ENCODE peak calls at places on chromosomes 4 and X, in seven cellular contexts. Y is erythroblast, B is body of pancreas, D is A549, E is ovary, Z is H1, O is IMR-90. R is an unnamed sample.
A peak's percentile ranks its signal among the peaks of the same experiment; 100 is the strongest.

GRCh38 chrX:24357101-24357500 is 3.3 kb upstream of the SUPT20HL1 start:
- DNase-seq in Y (no peak), B (no peak), D (no peak), E (no peak), Z (no peak), O (peak; percentile 21), R (no peak)

GRCh38 chr4:1195894-1196401 is 23.6 kb upstream of the SPON2 start:
- DNase-seq in Y (no peak), B (peak; percentile 1), D (no peak), E (no peak), Z (no peak), O (no peak), R (no peak)

GRCh38 chr4:24850669-24851068 is 55.3 kb downstream of the SOD3 start:
- DNase-seq in Y (no peak), B (peak; percentile 16), D (no peak), E (no peak), Z (no peak), O (peak; percentile 94), R (peak; percentile 7)

GRCh38 chrX:150942958-150943594 is 40.1 kb upstream of the HMGB3 start:
- DNase-seq in Y (peak; percentile 13), B (peak; percentile 40), D (no peak), E (no peak), Z (no peak), O (no peak), R (no peak)

GRCh38 chr4:71262161-71262560 is 76.7 kb upstream of the SLC4A4 start:
- DNase-seq in Y (no peak), B (no peak), D (no peak), E (no peak), Z (no peak), O (peak; percentile 62), R (no peak)

GRCh38 chrX:120429776-120430535 is 39.1 kb downstream of the LAMP2 start:
- DNase-seq in Y (no peak), B (no peak), D (no peak), E (no peak), Z (no peak), O (no peak), R (no peak)

GRCh38 chr4:147833254-147833653 is 101.4 kb downstream of the ARHGAP10 start:
- DNase-seq in Y (no peak), B (no peak), D (no peak), E (no peak), Z (no peak), O (peak; percentile 82), R (no peak)

GRCh38 chrX:48465336-48465933 is 4.6 kb downstream of the SLC38A5 start:
- DNase-seq in Y (no peak), B (no peak), D (no peak), E (no peak), Z (no peak), O (peak; percentile 96), R (peak; percentile 13)

GRCh38 chr4:122679317-122679716 is 53.2 kb upstream of the BBS12 start:
- DNase-seq in Y (no peak), B (no peak), D (no peak), E (no peak), Z (no peak), O (no peak), R (no peak)

GRCh38 chr4:36310793-36311192 is 29.4 kb downstream of the DTHD1 start:
- DNase-seq in Y (no peak), B (peak; percentile 46), D (no peak), E (no peak), Z (no peak), O (no peak), R (no peak)

GRCh38 chr4:176065365-176066249 is at the start of gene WDR17:
- DNase-seq in Y (peak; percentile 83), B (peak; percentile 94), D (peak; percentile 95), E (peak; percentile 82), Z (peak; percentile 90), O (peak; percentile 48), R (peak; percentile 78)

GRCh38 chr4:5021546-5021945 is 2.3 kb upstream of the CYTL1 start:
- DNase-seq in Y (peak; percentile 14), B (no peak), D (no peak), E (no peak), Z (no peak), O (no peak), R (no peak)

GRCh38 chrX:100615015-100615414 is 21.6 kb downstream of the TSPAN6 start:
- DNase-seq in Y (peak; percentile 17), B (peak; percentile 24), D (peak; percentile 13), E (peak; percentile 48), Z (no peak), O (peak; percentile 68), R (peak; percentile 9)

GRCh38 chr4:4663028-4663427 is 121.2 kb upstream of the STX18 start:
- DNase-seq in Y (no peak), B (no peak), D (no peak), E (no peak), Z (no peak), O (peak; percentile 64), R (no peak)

GRCh38 chr4:93828332-93828829 is at the start of gene ATOH1:
- DNase-seq in Y (peak; percentile 10), B (peak; percentile 9), D (peak; percentile 18), E (no peak), Z (no peak), O (no peak), R (peak; percentile 19)

GRCh38 chrX:51182545-51182944 is 150.1 kb upstream of the NUDT10 start:
- DNase-seq in Y (no peak), B (no peak), D (no peak), E (no peak), Z (no peak), O (no peak), R (no peak)

GRCh38 chrX:46737462-46737861 is 21.5 kb downstream of the SLC9A7 start:
- DNase-seq in Y (no peak), B (no peak), D (no peak), E (no peak), Z (no peak), O (peak; percentile 73), R (no peak)

GRCh38 chr4:122052714-122053113 is 99.4 kb upstream of the BLTP1 start:
- DNase-seq in Y (no peak), B (no peak), D (no peak), E (no peak), Z (no peak), O (no peak), R (no peak)

GRCh38 chrX:115330498-115331138 is 41.1 kb downstream of the LUZP4 start:
- DNase-seq in Y (peak; percentile 39), B (peak; percentile 32), D (peak; percentile 18), E (peak; percentile 41), Z (no peak), O (peak; percentile 76), R (peak; percentile 23)

DNA sequence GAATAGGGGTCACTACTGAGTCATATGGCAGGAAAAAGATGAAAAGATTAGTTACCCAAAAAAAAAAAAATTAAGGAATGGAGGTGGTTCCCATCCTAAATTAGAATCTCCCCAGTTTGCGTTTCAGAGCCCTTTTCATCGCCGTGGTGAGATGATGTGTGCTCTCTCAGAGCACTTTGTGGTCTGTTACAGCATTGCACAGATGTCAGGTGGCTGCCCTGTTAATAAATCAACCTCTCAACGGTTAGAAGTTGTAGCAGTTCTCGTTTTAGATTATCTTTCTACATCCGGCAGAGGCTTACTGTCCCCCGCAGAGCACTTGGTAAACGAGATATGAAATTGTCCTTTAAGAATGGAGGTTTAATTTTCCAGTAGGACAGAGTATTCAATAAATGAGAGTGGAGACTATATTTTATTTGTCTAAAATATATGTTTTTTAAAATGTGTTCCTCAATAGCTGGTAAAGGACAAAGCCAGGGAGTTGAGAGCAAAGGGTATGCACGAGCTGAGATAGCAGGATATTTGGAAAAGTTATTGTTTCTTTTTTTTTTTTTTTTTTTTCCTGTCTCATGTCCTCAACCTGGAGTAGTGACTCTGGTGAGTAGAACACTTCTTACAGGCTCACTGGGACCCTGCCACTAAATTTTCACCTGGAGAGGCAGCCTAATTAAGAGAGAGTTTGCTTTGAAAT is 26.9 kb downstream of the AFF1 start:
- DNase-seq in Y (peak; percentile 86), B (peak; percentile 13), D (no peak), E (no peak), Z (no peak), O (peak; percentile 67), R (no peak)
- TF ChIP-seq POLR2A in Y (peak; percentile 57), B (no peak), D (no peak), E (no peak), Z (no peak), O (no peak), R (no peak)

GRCh38 chr4:40910706-40911105 is 161.0 kb downstream of the NSUN7 start:
- DNase-seq in Y (no peak), B (no peak), D (no peak), E (no peak), Z (no peak), O (peak; percentile 49), R (no peak)
- TF ChIP-seq POLR2A in Y (no peak), B (no peak), D (no peak), E (no peak), Z (no peak), O (no peak), R (no peak)

GRCh38 chr4:159101983-159102622 is 776 bp upstream of the RAPGEF2 start:
- DNase-seq in Y (no peak), B (no peak), D (no peak), E (no peak), Z (no peak), O (no peak), R (no peak)

GRCh38 chr4:159102623-159103405 is at the start of gene RAPGEF2:
- DNase-seq in Y (peak; percentile 92), B (peak; percentile 95), D (peak; percentile 75), E (peak; percentile 92), Z (peak; percentile 91), O (peak; percentile 91), R (peak; percentile 68)

GRCh38 chr4:159105063-159105414 is 2.2 kb downstream of the RAPGEF2 start:
- DNase-seq in Y (peak; percentile 55), B (no peak), D (no peak), E (no peak), Z (no peak), O (peak; percentile 61), R (no peak)

GRCh38 chr4:159105761-159106243 is 2.9 kb downstream of the RAPGEF2 start:
- DNase-seq in Y (peak; percentile 63), B (peak; percentile 27), D (no peak), E (no peak), Z (no peak), O (peak; percentile 85), R (no peak)

GRCh38 chr4:159103406-159104131 is 690 bp downstream of the RAPGEF2 start:
- DNase-seq in Y (peak; percentile 83), B (peak; percentile 33), D (peak; percentile 21), E (peak; percentile 38), Z (peak; percentile 72), O (peak; percentile 23), R (no peak)
- TF ChIP-seq POLR2A in Y (no peak), B (no peak), D (no peak), E (peak; percentile 23), Z (peak; percentile 35), O (peak; percentile 19), R (no peak)

DNA sequence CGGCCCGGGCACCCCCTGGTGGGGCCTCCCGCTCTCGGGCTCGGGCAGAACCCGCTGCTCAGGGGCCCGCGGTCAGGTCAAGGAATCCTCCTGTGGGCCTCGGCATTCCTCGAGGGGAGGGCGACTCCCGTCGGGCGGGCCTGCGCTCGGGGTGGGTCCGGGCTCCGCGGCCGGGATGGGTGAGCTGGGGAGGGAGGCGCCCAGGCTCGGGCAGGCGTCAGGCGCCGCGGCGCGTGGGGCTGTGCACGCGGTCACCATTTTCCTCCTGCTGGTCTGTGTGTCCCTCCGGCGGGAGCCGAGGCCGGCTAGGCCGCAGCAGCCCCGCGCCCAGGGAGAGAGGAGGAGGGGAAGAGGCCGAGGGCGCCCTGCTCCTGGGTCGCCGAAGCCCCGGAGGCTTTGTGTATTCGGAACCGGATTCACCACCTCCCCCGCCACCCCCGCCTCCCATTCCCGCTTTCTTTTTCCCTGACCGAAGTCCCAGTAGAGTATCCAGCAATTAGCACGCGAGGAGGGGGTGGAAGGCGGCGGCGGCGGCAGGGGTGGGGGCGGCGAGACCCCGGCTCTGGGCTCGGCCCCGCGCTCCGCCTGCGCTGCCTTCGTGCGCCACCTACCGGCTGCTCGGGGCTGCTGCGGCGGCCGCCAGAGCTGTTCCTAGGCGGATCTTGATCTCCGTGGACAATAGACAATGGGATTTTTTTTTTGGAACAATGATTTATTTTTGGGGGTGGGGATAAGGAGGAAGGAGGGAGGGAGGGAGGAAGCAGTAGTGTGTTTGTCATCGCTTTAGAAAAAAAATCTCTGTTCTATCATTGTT is 99.0 kb upstream of the MAML3 start:
- DNase-seq in Y (peak; percentile 43), B (peak; percentile 71), D (peak; percentile 63), E (peak; percentile 78), Z (peak; percentile 87), O (peak; percentile 56), R (peak; percentile 35)
- TF ChIP-seq POLR2A in Y (no peak), B (peak; percentile 13), D (no peak), E (no peak), Z (no peak), O (no peak), R (no peak)